ENCODE peak calls at places on chromosomes 5 and 9, in eight cellular contexts. S, K, X, E, I, F, C and B are unnamed samples.
A peak's percentile ranks its signal among the peaks of the same experiment; 100 is the strongest.

GRCh38 chr5:124596595-124597388 is 149.6 kb downstream of the ZNF608 start:
- DNase-seq in S (peak; percentile 93), I (peak; percentile 80), X (no peak), E (no peak), C (peak; percentile 63), K (no peak), F (peak; percentile 82), B (no peak)

GRCh38 chr9:36597412-36598178 is 24.9 kb downstream of the MELK start:
- DNase-seq in F (peak; percentile 33), E (no peak), K (no peak), C (no peak), I (peak; percentile 80), S (peak; percentile 74), X (no peak), B (no peak)

GRCh38 chr5:38329132-38329715 is 70.9 kb downstream of the EGFLAM start:
- DNase-seq in X (no peak), I (peak; percentile 76), S (peak; percentile 57), K (no peak), C (no peak), F (peak; percentile 88), E (no peak), B (no peak)

GRCh38 chr9:135109650-135110049 is 22.2 kb downstream of the OLFM1 start:
- DNase-seq in S (no peak), F (no peak), C (no peak), K (no peak), E (no peak), X (no peak), I (no peak), B (no peak)

GRCh38 chr5:3265936-3266335 is 329.7 kb upstream of the IRX1 start:
- DNase-seq in S (no peak), I (no peak), X (no peak), E (no peak), F (no peak), K (no peak), C (no peak), B (no peak)

GRCh38 chr9:31916591-31917223 is 467.7 kb upstream of the ACO1 start:
- DNase-seq in I (no peak), E (peak; percentile 20), X (no peak), S (no peak), K (no peak), C (no peak), F (peak; percentile 58), B (no peak)

GRCh38 chr5:127705120-127705892 is 2.1 kb downstream of the CCDC192 start:
- DNase-seq in I (peak; percentile 95), K (no peak), F (peak; percentile 87), C (peak; percentile 41), E (no peak), S (peak; percentile 92), X (no peak), B (no peak)

GRCh38 chr9:130541533-130541932 is 37.8 kb upstream of the FUBP3 start:
- DNase-seq in F (no peak), X (no peak), S (no peak), C (no peak), E (no peak), I (no peak), K (no peak), B (no peak)

GRCh38 chr5:151047814-151048425 is 27.5 kb downstream of the GPX3 start:
- DNase-seq in I (peak; percentile 54), C (no peak), F (peak; percentile 53), S (peak; percentile 29), X (no peak), E (peak; percentile 56), K (peak; percentile 20), B (no peak)

GRCh38 chr9:112169368-112169767 is 5.7 kb downstream of the SUSD1 start:
- DNase-seq in X (no peak), S (no peak), I (no peak), C (no peak), E (no peak), K (no peak), F (no peak), B (no peak)

GRCh38 chr5:149937610-149938009 is 7.0 kb downstream of the PDE6A start:
- DNase-seq in S (peak; percentile 67), F (peak; percentile 92), I (peak; percentile 69), E (no peak), K (no peak), C (no peak), X (no peak), B (no peak)

GRCh38 chr5:80255425-80255751 is 460 bp downstream of the SERINC5 start:
- DNase-seq in K (peak; percentile 61), S (peak; percentile 52), F (peak; percentile 63), C (no peak), E (peak; percentile 54), I (peak; percentile 87), X (no peak), B (no peak)

GRCh38 chr9:95089916-95090791 is 227.4 kb downstream of the FANCC start:
- DNase-seq in S (no peak), I (peak; percentile 34), E (no peak), C (no peak), F (no peak), X (no peak), K (no peak), B (no peak)

GRCh38 chr5:34415559-34416198 is 240.4 kb upstream of the RAI14 start:
- DNase-seq in F (no peak), S (peak; percentile 38), K (no peak), I (peak; percentile 47), X (no peak), E (no peak), C (no peak), B (no peak)

GRCh38 chr5:14204785-14205321 is 61.7 kb downstream of the TRIO start:
- DNase-seq in F (peak; percentile 75), X (no peak), C (peak; percentile 75), S (peak; percentile 87), E (no peak), I (peak; percentile 92), K (no peak), B (no peak)

GRCh38 chr5:113452941-113453340 is 18.2 kb upstream of the TSSK1B start:
- DNase-seq in C (no peak), E (no peak), F (no peak), X (no peak), I (no peak), S (no peak), K (no peak), B (no peak)

GRCh38 chr5:145983461-145983860 is 47.1 kb downstream of the SH3RF2 start:
- DNase-seq in K (no peak), F (no peak), I (no peak), S (no peak), E (no peak), X (no peak), C (no peak), B (no peak)

GRCh38 chr5:178982941-178983340 is 12.2 kb downstream of the GRM6 start:
- DNase-seq in S (no peak), F (no peak), C (no peak), E (no peak), I (no peak), X (no peak), K (no peak), B (no peak)

GRCh38 chr9:124658165-124659017 is 112.7 kb downstream of the NR6A1 start:
- DNase-seq in X (peak; percentile 4), K (no peak), C (peak; percentile 96), F (peak; percentile 98), I (peak; percentile 93), E (peak; percentile 30), S (peak; percentile 92), B (no peak)

GRCh38 chr5:178349147-178349527 is 116.5 kb upstream of the PHYKPL start:
- DNase-seq in S (no peak), E (no peak), X (no peak), I (no peak), C (no peak), K (no peak), F (no peak), B (no peak)

GRCh38 chr5:2686296-2686695 is 65.2 kb downstream of the IRX2 start:
- DNase-seq in C (no peak), S (no peak), F (peak; percentile 54), I (peak; percentile 1), X (no peak), E (no peak), K (no peak), B (no peak)

GRCh38 chr5:134132372-134133212 is 18.1 kb downstream of the TCF7 start:
- DNase-seq in F (no peak), C (no peak), I (no peak), X (peak; percentile 61), K (peak; percentile 75), S (no peak), E (peak; percentile 66), B (peak; percentile 56)

GRCh38 chr5:171946382-171946781 is 60.1 kb downstream of the FBXW11 start:
- DNase-seq in E (no peak), I (no peak), S (no peak), K (no peak), X (no peak), F (no peak), C (no peak), B (no peak)

GRCh38 chr5:38913714-38914113 is 67.9 kb downstream of the OSMR start:
- DNase-seq in S (peak; percentile 15), K (no peak), C (no peak), E (no peak), F (no peak), I (peak; percentile 12), X (no peak), B (no peak)

GRCh38 chr5:102755691-102756371 is 726 bp downstream of the PAM start:
- DNase-seq in C (peak; percentile 24), F (peak; percentile 77), E (peak; percentile 58), K (peak; percentile 79), X (peak; percentile 50), I (peak; percentile 93), S (peak; percentile 79), B (peak; percentile 73)

GRCh38 chr9:19138084-19138483 is 10.8 kb upstream of the PLIN2 start:
- DNase-seq in C (no peak), I (no peak), E (no peak), K (no peak), X (no peak), S (no peak), F (no peak), B (no peak)